ENCODE peak calls at places on chromosomes 3 and 15, in eight cellular contexts. P is CD4-positive, alpha-beta T cell; S is AG09319; I is endothelial cell; D is upper lobe of right lung; M is BJ; X is Peyer's patch; K is GM13976. E is an unnamed sample.

GRCh38 chr3:45826908-45827307 is 15.0 kb downstream of the LZTFL1 start:
- DNase-seq in P (no peak), S (no peak), I (no peak), D (no peak), M (no peak), X (no peak), K (no peak), E (no peak)

GRCh38 chr3:102081587-102082289 is 232.4 kb downstream of the NFKBIZ start:
- DNase-seq in P (no peak), S (no peak), I (no peak), D (no peak), M (no peak), X (no peak), K (no peak), E (no peak)

GRCh38 chr3:59056706-59057105 is 6.9 kb upstream of the CFAP20DC start:
- DNase-seq in P (no peak), S (peak), I (no peak), D (no peak), M (peak), X (no peak), K (no peak), E (no peak)

GRCh38 chr3:104291437-104291851 is 1075.3 kb upstream of the ALCAM start:
- DNase-seq in P (no peak), S (peak), I (no peak), D (no peak), M (no peak), X (no peak), K (no peak), E (peak)

GRCh38 chr15:70617076-70617910 is 146.1 kb downstream of the UACA start:
- DNase-seq in P (no peak), S (no peak), I (no peak), D (no peak), M (no peak), X (no peak), K (no peak), E (no peak)

GRCh38 chr3:27930052-27930602 is 208.0 kb upstream of the EOMES start:
- DNase-seq in P (no peak), S (no peak), I (no peak), D (no peak), M (no peak), X (no peak), K (no peak), E (no peak)

GRCh38 chr3:109081746-109082510 is 36.0 kb downstream of the MORC1 start:
- DNase-seq in P (no peak), S (no peak), I (peak), D (no peak), M (no peak), X (peak), K (peak), E (peak)

GRCh38 chr3:111864821-111865656 is 6.0 kb downstream of the PHLDB2 start:
- DNase-seq in P (no peak), S (no peak), I (no peak), D (no peak), M (peak), X (no peak), K (no peak), E (no peak)

GRCh38 chr15:68526269-68526668 is 52.5 kb upstream of the CORO2B start:
- DNase-seq in P (no peak), S (no peak), I (no peak), D (no peak), M (peak), X (no peak), K (peak), E (peak)

GRCh38 chr3:121624147-121624852 is 31.1 kb downstream of the FBXO40 start:
- DNase-seq in P (no peak), S (no peak), I (no peak), D (no peak), M (no peak), X (no peak), K (no peak), E (no peak)

GRCh38 chr3:194680888-194681615 is 4.6 kb upstream of the FAM43A start:
- DNase-seq in P (no peak), S (no peak), I (no peak), D (no peak), M (no peak), X (no peak), K (no peak), E (no peak)

GRCh38 chr3:65436580-65436979 is 602.1 kb downstream of the MAGI1 start:
- DNase-seq in P (no peak), S (no peak), I (peak), D (no peak), M (no peak), X (no peak), K (no peak), E (no peak)

GRCh38 chr15:40471105-40471777 is 457 bp downstream of the CHST14 start:
- DNase-seq in P (no peak), S (no peak), I (peak), D (peak), M (no peak), X (no peak), K (peak), E (peak)

GRCh38 chr3:51734572-51734907 is 27.7 kb downstream of the GRM2 start:
- DNase-seq in P (no peak), S (no peak), I (no peak), D (no peak), M (no peak), X (no peak), K (no peak), E (no peak)

GRCh38 chr15:65646486-65646885 is 24.7 kb downstream of the SLC24A1 start:
- DNase-seq in P (no peak), S (no peak), I (no peak), D (no peak), M (no peak), X (no peak), K (peak), E (no peak)

GRCh38 chr15:27679621-27680521 is 419.2 kb downstream of the OCA2 start:
- DNase-seq in P (no peak), S (no peak), I (no peak), D (no peak), M (no peak), X (no peak), K (no peak), E (no peak)

GRCh38 chr3:25665646-25666136 is 984 bp upstream of the TOP2B start:
- DNase-seq in P (no peak), S (no peak), I (no peak), D (no peak), M (no peak), X (no peak), K (no peak), E (no peak)

GRCh38 chr3:125023833-125024560 is 31.8 kb downstream of the HEG1 start:
- DNase-seq in P (no peak), S (no peak), I (no peak), D (no peak), M (no peak), X (no peak), K (no peak), E (no peak)

GRCh38 chr3:115151921-115152320 is 4.8 kb upstream of the ZBTB20 start:
- DNase-seq in P (no peak), S (no peak), I (no peak), D (no peak), M (no peak), X (no peak), K (no peak), E (no peak)

GRCh38 chr3:86104154-86104553 is 886.8 kb downstream of the VGLL3 start:
- DNase-seq in P (no peak), S (no peak), I (no peak), D (no peak), M (no peak), X (no peak), K (no peak), E (no peak)

GRCh38 chr3:14633819-14634424 is 17.6 kb upstream of the CCDC174 start:
- DNase-seq in P (peak), S (no peak), I (peak), D (peak), M (no peak), X (peak), K (peak), E (peak)

GRCh38 chr15:66943456-66944095 is 121.8 kb upstream of the SMAD3 start:
- DNase-seq in P (no peak), S (no peak), I (no peak), D (no peak), M (no peak), X (peak), K (no peak), E (no peak)
- TF ChIP-seq CTCF in P (no peak), S (no peak), I (no peak), D (no peak), M (no peak), X (no peak), K (no peak), E (peak)

DNA sequence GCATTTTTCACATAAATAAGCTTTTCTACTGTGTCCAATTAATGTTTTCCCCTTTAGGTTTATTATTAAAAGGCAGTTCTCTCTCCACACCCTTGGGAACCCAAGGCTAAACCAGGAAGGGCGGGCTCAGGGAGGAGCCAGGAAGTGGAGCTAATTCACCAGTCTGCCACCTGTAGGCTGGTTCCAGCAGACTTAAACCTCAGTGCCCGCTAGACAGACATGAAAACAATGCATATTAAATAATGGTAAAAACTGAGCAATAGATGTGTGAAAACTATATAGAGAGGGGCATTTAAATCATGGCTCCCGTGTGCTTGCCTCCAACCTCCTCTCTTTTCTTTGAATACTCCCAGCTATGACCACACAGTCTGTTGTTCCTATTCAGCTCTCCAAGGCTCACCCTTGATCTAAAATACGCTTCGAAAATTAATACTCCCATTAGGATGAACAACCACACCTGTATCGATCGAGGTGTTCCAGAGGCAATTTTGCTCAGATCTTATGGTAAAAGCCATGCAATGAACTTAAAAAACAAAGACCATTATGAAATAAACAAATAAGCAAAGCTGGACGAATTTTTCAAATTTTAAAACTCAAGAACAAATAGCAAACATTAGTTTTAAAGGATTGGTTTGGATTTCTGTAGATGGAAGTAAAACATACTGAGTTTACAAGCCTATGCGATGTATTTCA is 253.3 kb downstream of the TJP1 start:
- DNase-seq in P (no peak), S (no peak), I (peak), D (no peak), M (no peak), X (peak), K (no peak), E (no peak)
- TF ChIP-seq CTCF in P (no peak), S (no peak), I (no peak), D (peak), M (no peak), X (peak), K (no peak), E (no peak)

DNA sequence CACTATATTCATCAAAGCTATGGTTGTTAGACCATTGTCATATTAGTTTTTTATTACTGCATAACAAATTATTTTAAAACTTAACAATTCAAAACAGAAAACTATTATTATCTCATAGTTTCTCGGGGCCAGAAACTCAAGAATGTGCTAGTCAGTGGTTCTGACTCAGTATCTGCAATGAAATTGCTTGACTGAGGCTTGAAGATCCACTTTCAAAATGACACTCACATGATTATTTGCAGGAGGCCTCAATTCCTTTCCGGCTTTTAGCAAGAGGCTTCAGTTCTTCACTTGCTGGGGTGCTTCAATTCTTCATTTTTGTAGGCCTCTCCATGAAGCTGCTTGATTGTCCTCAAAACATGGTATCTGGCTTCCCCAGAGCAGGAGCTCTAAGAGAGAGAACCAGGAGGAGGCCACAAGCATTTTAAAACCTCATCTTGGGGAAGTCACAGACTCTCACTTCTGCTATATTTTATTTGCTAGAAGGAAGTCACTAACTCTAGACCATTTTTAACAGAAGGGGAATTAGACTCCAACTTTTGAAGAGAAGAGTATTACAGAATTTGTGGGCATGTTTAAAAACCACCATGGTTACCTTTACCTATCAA is 383.7 kb downstream of the MFSD1 start:
- DNase-seq in P (no peak), S (no peak), I (no peak), D (no peak), M (no peak), X (no peak), K (peak), E (peak)
- TF ChIP-seq CTCF in P (no peak), S (no peak), I (no peak), D (no peak), M (no peak), X (no peak), K (no peak), E (no peak)

DNA sequence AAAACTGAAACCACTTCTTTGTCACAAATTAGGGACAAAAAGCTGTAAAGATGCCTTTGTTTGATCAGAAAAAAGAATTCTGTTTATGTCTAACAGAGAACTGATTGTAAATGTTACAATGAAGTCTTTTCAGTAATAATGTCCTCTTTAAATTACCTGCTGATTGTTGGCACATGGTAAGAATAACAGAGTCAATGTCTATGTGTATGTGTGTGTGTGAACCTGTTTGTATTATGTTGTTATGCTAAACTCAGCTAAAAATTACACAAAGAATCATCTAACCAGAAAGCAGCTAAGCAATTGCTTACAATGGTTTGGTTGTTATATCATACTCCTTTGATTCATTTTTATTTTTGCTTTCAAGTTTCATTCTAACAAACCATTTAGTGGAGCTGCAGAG is 159.1 kb upstream of the PDZRN3 start:
- DNase-seq in P (no peak), S (no peak), I (no peak), D (no peak), M (no peak), X (no peak), K (no peak), E (no peak)
- TF ChIP-seq CTCF in P (no peak), S (no peak), I (no peak), D (no peak), M (no peak), X (no peak), K (no peak), E (no peak)

DNA sequence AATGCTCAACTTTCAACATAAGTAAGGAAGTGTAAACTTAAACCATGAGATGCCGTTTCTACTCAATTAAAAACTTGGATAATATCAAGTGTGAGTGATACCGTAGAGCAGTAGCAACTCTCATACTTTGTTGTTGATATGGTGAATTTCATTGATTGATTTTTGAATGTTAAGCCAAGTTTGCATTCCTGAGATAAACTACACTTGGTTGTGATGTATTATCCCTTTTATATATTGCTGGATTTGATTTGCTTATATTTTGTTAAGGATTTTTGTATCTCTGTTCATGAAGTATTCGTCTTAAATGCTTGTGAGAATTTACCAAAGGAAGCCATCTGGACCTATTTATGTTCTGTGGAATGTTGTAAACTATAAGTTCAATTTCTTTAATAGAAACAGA is 21.7 kb downstream of the SLMAP start:
- DNase-seq in P (no peak), S (no peak), I (no peak), D (no peak), M (no peak), X (no peak), K (no peak), E (no peak)
- TF ChIP-seq CTCF in P (no peak), S (no peak), I (no peak), D (no peak), M (no peak), X (no peak), K (no peak), E (no peak)

DNA sequence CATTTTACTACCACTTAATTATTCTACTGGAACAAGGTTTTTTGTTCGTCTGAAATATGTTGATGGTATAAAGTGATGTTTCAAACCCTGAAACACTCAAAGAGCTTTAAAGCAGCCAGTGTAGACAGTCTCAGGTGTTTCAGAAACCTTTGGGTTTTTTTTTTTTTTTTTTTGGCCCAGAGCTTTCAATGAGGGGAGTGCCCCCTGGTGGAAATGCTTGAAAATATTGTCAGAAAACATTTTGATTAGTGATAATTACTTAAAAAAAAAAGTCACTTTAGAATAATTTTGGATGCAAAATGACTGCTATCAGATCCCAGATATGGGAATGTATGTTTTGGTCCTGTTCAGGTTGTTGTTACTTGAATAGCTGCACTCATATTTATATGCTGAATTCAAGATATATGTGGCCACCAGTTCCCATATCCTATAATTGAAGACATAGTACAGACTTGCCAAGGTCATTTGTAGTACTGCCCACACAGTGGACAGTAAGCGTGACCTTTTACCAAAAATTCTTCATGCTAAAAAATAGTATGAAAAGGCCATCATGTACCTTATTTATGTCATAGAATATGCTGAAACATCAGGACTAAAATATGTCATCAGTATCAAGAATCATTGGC is 35.9 kb downstream of the SATB1 start:
- DNase-seq in P (no peak), S (no peak), I (peak), D (no peak), M (no peak), X (no peak), K (peak), E (peak)
- TF ChIP-seq CTCF in P (peak), S (peak), I (peak), D (peak), M (peak), X (peak), K (peak), E (peak)

GRCh38 chr15:48965972-48966371 is 2.3 kb upstream of the SHC4 start:
- DNase-seq in P (no peak), S (no peak), I (no peak), D (no peak), M (no peak), X (no peak), K (peak), E (peak)
- TF ChIP-seq CTCF in P (no peak), S (no peak), I (no peak), D (no peak), M (peak), X (no peak), K (peak), E (peak)

GRCh38 chr3:148631124-148631903 is 66.4 kb upstream of the AGTR1 start:
- DNase-seq in P (no peak), S (no peak), I (peak), D (no peak), M (no peak), X (no peak), K (no peak), E (no peak)

GRCh38 chr3:148625991-148626390 is 71.7 kb upstream of the AGTR1 start:
- DNase-seq in P (no peak), S (no peak), I (no peak), D (no peak), M (no peak), X (no peak), K (no peak), E (no peak)

GRCh38 chr3:148625145-148625736 is 72.5 kb upstream of the AGTR1 start:
- DNase-seq in P (no peak), S (no peak), I (no peak), D (no peak), M (no peak), X (no peak), K (no peak), E (no peak)

DNA sequence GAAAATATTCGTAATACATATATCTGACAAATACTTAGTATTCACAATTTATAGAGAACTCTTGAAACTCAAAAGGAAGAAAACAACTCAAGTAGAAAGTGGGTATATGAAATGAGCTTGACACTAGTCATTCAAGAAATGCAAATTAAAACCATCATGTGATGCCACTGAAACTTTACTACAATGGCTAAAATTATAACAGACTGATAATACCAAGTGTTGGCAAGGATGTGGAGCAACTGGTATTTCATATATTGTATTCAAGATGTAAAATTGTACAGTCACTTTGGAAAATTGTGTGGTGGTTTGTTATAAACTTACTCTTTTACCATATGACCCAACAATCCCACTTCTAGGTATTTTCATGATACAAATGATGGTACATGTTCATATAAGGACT is 68.7 kb upstream of the AGTR1 start:
- DNase-seq in P (no peak), S (no peak), I (no peak), D (no peak), M (no peak), X (no peak), K (no peak), E (no peak)
- TF ChIP-seq CTCF in P (no peak), S (no peak), I (no peak), D (no peak), M (no peak), X (no peak), K (no peak), E (no peak)

DNA sequence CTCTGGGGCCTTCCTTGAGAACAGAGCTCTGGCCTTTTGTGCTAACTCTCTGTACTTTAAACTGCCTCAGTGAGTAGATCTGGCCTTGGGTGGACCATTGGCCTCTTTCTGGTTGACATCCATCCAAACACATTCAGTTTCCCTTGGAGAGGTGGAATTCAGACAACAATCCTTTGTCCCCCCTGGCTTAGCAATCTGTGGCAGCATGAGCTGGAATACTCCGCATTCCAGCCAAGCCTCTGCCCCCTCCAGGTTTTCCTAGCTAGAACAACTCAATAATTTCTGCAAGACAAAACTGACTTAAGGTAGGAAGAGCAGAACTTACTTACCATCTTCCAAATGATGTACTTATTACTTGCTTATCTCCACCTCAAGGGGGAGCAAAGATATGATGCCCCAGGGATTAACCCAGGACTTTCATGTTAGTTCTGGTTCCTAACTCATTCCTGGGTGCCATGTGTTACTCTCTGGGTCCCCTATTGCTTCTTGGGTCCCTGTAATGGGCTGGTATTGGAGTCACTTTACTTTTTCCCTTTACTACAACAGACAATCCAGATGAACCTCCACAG is 21.8 kb upstream of the IL16 start:
- DNase-seq in P (no peak), S (no peak), I (no peak), D (no peak), M (no peak), X (no peak), K (no peak), E (no peak)
- TF ChIP-seq CTCF in P (no peak), S (no peak), I (no peak), D (no peak), M (peak), X (no peak), K (no peak), E (no peak)